ENCODE peak calls at places on chromosomes 11 and 22, in four cellular contexts. M, F, H and S are unnamed samples. For H3K4me1 and H3K9me3, the result is how much of the 10 kb centered on the place peaks cover.

GRCh38 chr11:9263840-9264380 is 1.2 kb downstream of the DENND5A start:
- DNase-seq in M (no peak), F (no peak), H (no peak), S (peak)

GRCh38 chr11:38543311-38543710 is 1945.3 kb upstream of the RAG2 start:
- DNase-seq in F (no peak), M (peak), H (no peak), S (peak)

GRCh38 chr22:21646608-21647590 is 4.8 kb downstream of the SDF2L1 start:
- DNase-seq in H (peak), F (peak), M (peak), S (peak)

GRCh38 chr22:49213731-49214352 is 613.8 kb downstream of the BRD1 start:
- DNase-seq in H (peak), F (no peak), M (no peak), S (no peak)

GRCh38 chr11:114359342-114359741 is 41.0 kb downstream of the C11orf71 start:
- DNase-seq in F (no peak), M (no peak), H (no peak), S (no peak)

GRCh38 chr11:2086239-2087040 is 52.7 kb downstream of the IGF2 start:
- DNase-seq in H (no peak), M (no peak), F (no peak), S (no peak)

GRCh38 chr11:102117472-102118113 is 7.3 kb downstream of the YAP1 start:
- DNase-seq in F (no peak), H (no peak), M (peak), S (no peak)

GRCh38 chr11:72240461-72241289 is 3.3 kb downstream of the PHOX2A start:
- DNase-seq in H (no peak), M (no peak), F (no peak), S (no peak)

DNA sequence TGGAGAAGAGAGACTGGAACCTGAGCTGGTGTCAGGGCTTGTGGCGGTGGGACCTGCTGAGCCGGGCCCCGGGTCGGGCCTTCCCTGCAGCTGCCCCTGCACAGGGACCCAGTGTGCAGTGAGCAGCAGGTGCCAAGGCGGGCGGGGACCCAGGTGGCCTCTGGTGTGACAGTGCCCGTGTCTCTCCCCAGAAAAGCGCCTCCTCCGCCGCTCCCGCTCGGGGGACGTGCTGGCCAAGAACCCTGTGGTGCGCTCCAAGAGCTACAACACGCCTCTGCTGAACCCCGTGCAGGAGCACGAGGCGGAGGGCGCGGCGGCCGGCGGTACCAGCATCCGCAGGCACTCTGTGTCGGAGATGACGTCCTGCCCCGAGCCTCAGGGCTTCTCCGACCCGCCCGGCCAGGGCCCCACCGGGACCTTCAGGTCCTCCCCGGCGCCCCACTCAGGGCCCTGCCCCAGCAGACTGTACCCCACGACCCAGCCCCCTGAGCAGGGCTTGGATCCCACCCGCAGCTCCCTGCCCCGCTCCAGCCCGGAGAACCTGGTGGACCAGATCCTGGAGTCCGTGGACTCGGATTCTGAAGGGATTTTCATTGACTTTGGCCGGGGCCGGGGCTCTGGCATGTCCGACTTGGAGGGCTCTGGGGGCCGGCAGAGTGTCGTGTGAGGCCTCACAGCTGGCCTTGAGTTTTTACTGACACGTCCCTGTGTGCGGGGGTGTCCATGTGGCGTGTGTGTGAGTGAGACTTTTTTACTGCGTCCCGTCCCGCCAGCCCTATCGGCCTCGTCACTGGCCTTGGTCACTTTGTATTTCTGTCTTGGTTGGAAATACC is 15.6 kb upstream of the ARHGAP8 start:
- DNase-seq in H (no peak), F (no peak), M (no peak), S (no peak)
- H3K27ac ChIP-seq in H (no peak), F (no peak), M (no peak), S (no peak)

GRCh38 chr11:75560644-75561043 is 1.4 kb upstream of the SERPINH1 start:
- DNase-seq in H (no peak), F (no peak), M (peak), S (no peak)

GRCh38 chr11:75555079-75555811 is 6.8 kb upstream of the SERPINH1 start:
- DNase-seq in M (no peak), F (no peak), H (no peak), S (no peak)

GRCh38 chr11:75554258-75555022 is 7.6 kb upstream of the SERPINH1 start:
- DNase-seq in M (peak), F (no peak), H (peak), S (no peak)

GRCh38 chr11:75558939-75559843 is 2.9 kb upstream of the SERPINH1 start:
- DNase-seq in M (peak), H (no peak), F (no peak), S (no peak)

GRCh38 chr11:75557649-75558494 is 4.2 kb upstream of the SERPINH1 start:
- DNase-seq in H (no peak), M (peak), F (no peak), S (no peak)
- H3K4me1 ChIP-seq in H (half or more), M (half or more), F (under half), S (under half)

DNA sequence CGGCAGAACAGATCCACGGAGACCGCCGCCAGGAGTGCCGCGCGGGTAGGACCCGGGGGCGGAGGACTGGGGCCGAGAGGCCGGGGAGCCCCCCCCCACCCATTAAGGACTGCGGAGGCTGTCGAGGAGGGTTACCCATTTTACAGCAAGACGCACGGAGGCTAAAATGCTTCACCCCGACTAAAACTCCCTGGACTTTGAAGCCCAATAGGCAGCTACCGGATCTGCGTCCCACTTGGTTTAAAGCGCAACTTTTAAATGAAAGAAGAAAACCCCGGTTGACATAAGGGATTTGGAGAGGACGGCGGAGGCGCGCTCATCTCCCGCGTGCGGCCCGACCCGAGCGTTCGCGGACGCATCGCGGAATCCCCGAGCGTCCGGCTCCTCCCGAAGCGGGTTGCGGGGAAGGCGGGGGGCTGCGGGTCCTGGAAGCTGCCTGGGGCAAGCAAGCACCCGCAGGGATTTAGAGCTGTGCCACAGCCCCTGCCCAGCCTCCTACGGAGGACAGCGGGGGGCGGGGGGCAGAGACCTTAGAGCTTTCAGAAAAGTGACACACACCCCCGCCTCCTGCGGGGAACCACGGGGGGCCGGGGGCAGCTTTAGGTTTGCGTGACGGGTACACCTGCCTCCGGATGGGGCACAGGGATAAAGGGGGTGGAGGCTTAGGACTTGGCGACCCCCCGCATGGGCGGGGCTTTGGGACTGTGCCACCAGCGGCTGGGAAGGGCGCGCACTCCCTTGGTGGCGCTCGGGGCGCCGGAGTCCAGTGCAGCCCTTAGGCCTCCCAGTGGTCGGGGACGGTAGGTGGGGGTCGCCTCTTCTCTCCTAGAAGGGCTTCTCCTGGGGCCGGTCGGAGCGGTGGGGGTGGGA is 761 bp upstream of the CELSR1 start:
- DNase-seq in F (no peak), M (peak), H (peak), S (peak)
- H3K9me3 ChIP-seq in F (under half), M (under half), H (under half), S (under half)

DNA sequence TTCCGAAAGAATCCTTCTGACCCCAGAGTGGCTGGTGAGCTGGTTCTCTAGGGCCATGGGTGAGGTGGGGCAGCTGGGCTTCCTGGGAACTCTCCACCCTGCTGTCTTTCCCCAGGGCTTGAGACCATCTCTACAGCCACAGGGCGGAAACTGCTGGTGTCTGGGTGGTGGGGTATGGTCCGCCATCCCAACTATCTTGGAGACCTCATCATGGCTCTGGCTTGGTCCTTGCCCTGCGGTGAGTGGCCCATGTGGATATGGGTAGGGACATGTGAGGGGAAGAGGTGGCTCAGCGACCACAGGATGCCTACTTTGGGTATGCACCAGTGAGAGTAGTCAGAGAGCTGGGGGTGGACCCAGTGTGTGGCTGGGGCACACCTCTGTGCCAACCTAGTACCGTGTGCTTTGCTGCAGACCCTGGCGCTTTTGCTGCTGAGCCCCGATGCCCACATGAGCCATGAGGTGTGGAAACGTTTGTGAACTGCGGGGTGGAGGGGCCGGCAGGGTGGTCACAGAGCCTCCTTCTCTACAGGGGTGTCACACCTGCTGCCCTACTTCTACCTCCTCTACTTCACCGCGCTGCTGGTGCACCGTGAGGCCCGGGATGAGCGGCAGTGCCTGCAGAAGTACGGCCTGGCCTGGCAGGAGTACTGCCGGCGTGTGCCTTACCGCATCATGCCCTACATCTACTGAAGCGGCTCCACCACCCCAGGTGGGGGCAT is 2.0 kb downstream of the ZNHIT2 start:
- DNase-seq in H (no peak), M (no peak), F (no peak), S (no peak)
- H3K27ac ChIP-seq in H (no peak), M (no peak), F (peak), S (no peak)

DNA sequence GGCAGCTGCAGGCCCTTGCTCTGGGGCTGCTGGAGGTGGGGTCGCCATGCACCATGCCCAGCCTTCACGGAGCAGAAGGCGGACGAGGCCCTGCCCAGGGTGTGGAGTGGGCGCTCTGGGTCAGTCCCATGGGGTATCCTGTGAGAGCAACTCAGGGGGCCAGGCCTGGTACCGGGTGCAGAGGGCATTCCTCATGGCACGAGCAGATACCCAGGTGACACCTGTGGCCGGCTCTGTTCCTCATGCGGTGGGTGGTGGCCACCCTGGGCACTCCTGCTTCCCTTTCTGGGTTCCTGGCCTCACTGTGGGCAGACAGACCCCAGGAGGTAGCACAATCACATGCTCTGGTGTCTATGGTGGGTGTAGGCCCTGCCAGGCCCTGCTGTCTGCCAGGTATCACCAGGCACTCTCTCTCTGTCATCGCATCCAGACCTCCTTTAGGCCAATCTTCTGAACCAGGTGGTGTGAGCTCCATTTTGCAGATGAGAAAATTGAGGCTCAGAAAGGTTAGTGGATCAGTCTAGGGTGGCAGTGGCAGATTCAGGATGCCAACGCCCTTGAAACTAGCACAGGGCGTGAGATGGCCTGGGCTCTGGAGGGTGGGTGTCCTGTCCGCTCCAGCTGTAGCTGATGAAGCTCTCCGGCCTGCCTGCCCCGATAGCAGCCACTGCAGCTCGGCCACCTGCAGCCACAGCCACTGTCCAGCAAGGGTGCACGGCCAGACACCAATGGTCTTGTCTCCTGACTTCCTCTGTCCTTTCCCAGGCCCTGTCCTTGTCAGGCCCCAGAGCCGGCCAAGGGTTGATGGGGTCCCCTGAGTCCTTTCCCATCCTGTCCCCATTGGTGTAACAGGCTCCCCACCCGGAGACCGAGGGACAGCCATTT is 15.1 kb downstream of the DGKZ start:
- DNase-seq in H (peak), M (no peak), F (no peak), S (no peak)
- H3K4me1 ChIP-seq in H (half or more), M (under half), F (half or more), S (under half)

GRCh38 chr22:47400701-47401591 is 638.5 kb downstream of the TBC1D22A start:
- DNase-seq in H (no peak), F (no peak), M (no peak), S (no peak)

GRCh38 chr22:47401592-47401898 is 639.1 kb downstream of the TBC1D22A start:
- DNase-seq in H (no peak), F (no peak), M (no peak), S (no peak)

GRCh38 chr22:47402876-47403525 is 640.6 kb downstream of the TBC1D22A start:
- DNase-seq in F (no peak), H (no peak), M (no peak), S (no peak)

GRCh38 chr22:47398921-47399790 is 636.7 kb downstream of the TBC1D22A start:
- DNase-seq in H (no peak), F (no peak), M (no peak), S (no peak)

DNA sequence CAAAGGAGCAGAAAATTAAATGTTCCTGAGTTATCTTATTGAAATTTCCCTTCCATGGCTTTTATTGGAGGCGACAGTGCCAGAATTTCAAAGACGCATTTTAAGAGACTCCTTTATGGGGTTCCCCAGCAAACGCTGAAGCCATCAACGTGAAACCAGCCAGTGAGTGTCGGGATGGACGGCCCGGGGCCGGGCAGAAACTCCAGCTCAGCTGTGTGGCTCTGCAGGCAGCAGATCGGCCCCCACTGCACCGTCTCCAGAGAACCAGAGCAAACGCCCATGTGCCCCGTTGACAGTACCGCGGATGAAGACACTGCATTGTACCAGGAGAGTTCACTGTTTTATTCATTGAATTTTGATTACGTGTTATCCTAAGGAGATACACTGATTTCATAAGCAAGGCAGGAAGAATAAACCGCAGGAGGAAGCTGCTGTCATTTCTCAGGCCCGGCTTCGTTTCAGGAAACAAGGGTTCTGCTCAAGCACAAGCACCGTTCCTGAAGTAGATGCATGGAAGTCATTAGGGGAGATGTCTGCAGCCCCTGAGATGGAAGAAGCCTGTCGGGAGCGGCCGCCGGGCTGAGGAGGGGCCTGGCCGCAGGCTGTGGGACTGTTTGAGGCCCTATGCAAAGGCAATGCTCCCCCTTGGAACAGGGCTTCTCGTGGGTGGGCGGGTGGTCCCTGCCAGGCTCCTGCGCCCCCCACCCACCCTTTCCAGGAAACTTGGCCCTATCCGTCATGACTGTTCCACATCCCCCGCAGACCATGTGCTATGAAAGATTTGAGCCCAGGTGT is 639.7 kb downstream of the TBC1D22A start:
- DNase-seq in M (no peak), F (no peak), H (no peak), S (no peak)
- H3K9me3 ChIP-seq in M (under half), F (under half), H (under half), S (half or more)

DNA sequence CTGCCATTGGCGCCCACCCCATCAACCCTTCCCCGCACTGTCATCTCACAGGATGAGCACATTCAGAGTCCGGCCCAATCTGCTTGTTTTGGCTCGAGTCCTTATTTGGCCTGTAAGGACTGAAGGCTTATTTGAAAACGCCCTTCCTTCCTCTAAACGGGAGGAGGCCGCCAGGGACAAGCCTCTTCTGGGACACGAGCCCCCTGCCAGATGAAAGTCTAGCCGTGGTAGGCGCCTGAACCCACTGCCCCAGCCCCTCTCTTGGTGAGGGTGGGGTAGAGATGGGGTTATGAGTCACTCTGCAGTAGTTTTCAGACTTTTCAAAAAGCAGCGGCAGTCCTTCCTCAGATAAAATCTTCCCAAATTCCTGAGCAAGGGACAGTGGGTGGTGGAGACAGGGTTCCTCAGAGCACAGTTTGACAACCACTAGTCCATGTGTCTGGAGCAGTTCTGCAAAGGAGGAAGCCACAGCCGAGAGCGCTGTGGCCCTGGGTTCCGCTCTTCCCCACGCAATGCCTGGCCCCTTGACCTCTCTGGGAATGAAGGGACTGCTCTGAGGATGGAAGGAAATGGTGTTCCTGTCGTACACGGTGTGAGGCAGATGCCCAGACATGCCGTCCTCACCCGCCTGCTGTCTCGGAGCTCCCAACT is 57.0 kb downstream of the MYH9 start:
- DNase-seq in M (peak), H (peak), F (peak), S (no peak)
- H3K27ac ChIP-seq in M (peak), H (peak), F (peak), S (peak)

GRCh38 chr11:80724366-80724765 is 1283.5 kb upstream of the TENM4 start:
- DNase-seq in M (no peak), H (no peak), F (no peak), S (no peak)
- H3K4me1 ChIP-seq in M (under half), H (under half), F (under half), S (under half)

GRCh38 chr11:117892651-117893050 is 16.2 kb upstream of the FXYD6 start:
- DNase-seq in F (no peak), M (no peak), H (no peak), S (no peak)
- H3K9me3 ChIP-seq in F (under half), M (under half), H (under half), S (under half)